ENCODE peak calls at places on chromosome 1, in five cellular contexts. One of them, this sample, is unnamed.

GRCh38 chr1:57489342-57490036 is 65.6 kb upstream of the DAB1 start:
- DNase-seq in K562: no peak
- DNase-seq in GM12878: no peak
- DNase-seq in A549: no peak
- DNase-seq in HepG2: no peak
- DNase-seq in this sample: peak

GRCh38 chr1:70086897-70087296 is 118.5 kb downstream of the LRRC40 start:
- DNase-seq in A549: no peak
- DNase-seq in HepG2: no peak
- DNase-seq in GM12878: no peak
- DNase-seq in K562: no peak
- DNase-seq in this sample: no peak

GRCh38 chr1:198377702-198378101 is 162.8 kb downstream of the ATP6V1G3 start:
- DNase-seq in K562: no peak
- DNase-seq in A549: no peak
- DNase-seq in HepG2: no peak
- DNase-seq in GM12878: no peak
- DNase-seq in this sample: no peak

GRCh38 chr1:70431317-70431716 is 20.2 kb downstream of the CTH start:
- DNase-seq in K562: no peak
- DNase-seq in GM12878: no peak
- DNase-seq in A549: no peak
- DNase-seq in HepG2: no peak
- DNase-seq in this sample: no peak

GRCh38 chr1:94247146-94248094 is 10.0 kb upstream of the ARHGAP29 start:
- DNase-seq in A549: peak
- DNase-seq in GM12878: no peak
- DNase-seq in K562: peak
- DNase-seq in HepG2: peak
- DNase-seq in this sample: peak

GRCh38 chr1:61978866-61979265 is 215.8 kb upstream of the L1TD1 start:
- DNase-seq in A549: no peak
- DNase-seq in K562: no peak
- DNase-seq in GM12878: no peak
- DNase-seq in HepG2: no peak
- DNase-seq in this sample: no peak

GRCh38 chr1:31811605-31812004 is 4.2 kb downstream of the SPOCD1 start:
- DNase-seq in GM12878: no peak
- DNase-seq in HepG2: peak
- DNase-seq in A549: peak
- DNase-seq in K562: peak
- DNase-seq in this sample: peak

GRCh38 chr1:232764458-232765231 is 40.6 kb upstream of the MAP10 start:
- DNase-seq in A549: no peak
- DNase-seq in K562: no peak
- DNase-seq in HepG2: no peak
- DNase-seq in GM12878: no peak
- DNase-seq in this sample: no peak

GRCh38 chr1:165562576-165562975 is 18.8 kb downstream of the LRRC52 start:
- DNase-seq in A549: no peak
- DNase-seq in K562: no peak
- DNase-seq in HepG2: no peak
- DNase-seq in GM12878: no peak
- DNase-seq in this sample: no peak

GRCh38 chr1:61287014-61287413 is 204.7 kb downstream of the NFIA start:
- DNase-seq in HepG2: peak
- DNase-seq in A549: no peak
- DNase-seq in GM12878: no peak
- DNase-seq in K562: no peak
- DNase-seq in this sample: peak

GRCh38 chr1:109392037-109392787 is 5.5 kb downstream of the SORT1 start:
- DNase-seq in GM12878: no peak
- DNase-seq in A549: no peak
- DNase-seq in K562: no peak
- DNase-seq in HepG2: no peak
- DNase-seq in this sample: no peak

GRCh38 chr1:23129846-23130245 is 38.8 kb downstream of the LUZP1 start:
- DNase-seq in K562: no peak
- DNase-seq in GM12878: no peak
- DNase-seq in HepG2: no peak
- DNase-seq in A549: no peak
- DNase-seq in this sample: no peak

GRCh38 chr1:168372307-168372706 is 91.6 kb downstream of the TBX19 start:
- DNase-seq in A549: no peak
- DNase-seq in GM12878: no peak
- DNase-seq in HepG2: no peak
- DNase-seq in K562: no peak
- DNase-seq in this sample: no peak

GRCh38 chr1:66575739-66576138 is 41.8 kb downstream of the SGIP1 start:
- DNase-seq in K562: no peak
- DNase-seq in GM12878: no peak
- DNase-seq in HepG2: peak
- DNase-seq in A549: no peak
- DNase-seq in this sample: peak

GRCh38 chr1:218211241-218211640 is 73.9 kb upstream of the RRP15 start:
- DNase-seq in HepG2: no peak
- DNase-seq in K562: no peak
- DNase-seq in A549: no peak
- DNase-seq in GM12878: no peak
- DNase-seq in this sample: peak

GRCh38 chr1:233879841-233880240 is 24.6 kb upstream of the SLC35F3 start:
- DNase-seq in HepG2: no peak
- DNase-seq in GM12878: no peak
- DNase-seq in A549: no peak
- DNase-seq in K562: no peak
- DNase-seq in this sample: no peak

GRCh38 chr1:58886611-58887010 is 102.8 kb upstream of the JUN start:
- DNase-seq in HepG2: no peak
- DNase-seq in A549: no peak
- DNase-seq in GM12878: no peak
- DNase-seq in K562: no peak
- DNase-seq in this sample: no peak

GRCh38 chr1:58104960-58105359 is 441.6 kb downstream of the OMA1 start:
- DNase-seq in K562: no peak
- DNase-seq in GM12878: peak
- DNase-seq in A549: no peak
- DNase-seq in HepG2: no peak
- DNase-seq in this sample: no peak

GRCh38 chr1:3518256-3518655 is 63.8 kb downstream of the ARHGEF16 start:
- DNase-seq in A549: no peak
- DNase-seq in GM12878: no peak
- DNase-seq in K562: peak
- DNase-seq in HepG2: no peak
- DNase-seq in this sample: no peak

GRCh38 chr1:207922554-207922953 is 11.6 kb upstream of the CD34 start:
- DNase-seq in HepG2: no peak
- DNase-seq in GM12878: no peak
- DNase-seq in K562: no peak
- DNase-seq in A549: no peak
- DNase-seq in this sample: no peak

GRCh38 chr1:205144751-205145150 is 23.0 kb upstream of the RBBP5 start:
- DNase-seq in K562: no peak
- DNase-seq in HepG2: peak
- DNase-seq in A549: no peak
- DNase-seq in GM12878: no peak
- DNase-seq in this sample: peak

GRCh38 chr1:109242387-109242786 is 7.0 kb upstream of the CELSR2 start:
- DNase-seq in A549: no peak
- DNase-seq in GM12878: no peak
- DNase-seq in K562: no peak
- DNase-seq in HepG2: no peak
- DNase-seq in this sample: no peak

GRCh38 chr1:85054664-85055063 is 6.4 kb upstream of the MCOLN3 start:
- DNase-seq in GM12878: no peak
- DNase-seq in A549: no peak
- DNase-seq in K562: no peak
- DNase-seq in HepG2: no peak
- DNase-seq in this sample: no peak

GRCh38 chr1:16091296-16091695 is 17.8 kb upstream of the FAM131C start:
- DNase-seq in K562: no peak
- DNase-seq in GM12878: no peak
- DNase-seq in HepG2: no peak
- DNase-seq in A549: no peak
- DNase-seq in this sample: no peak

GRCh38 chr1:172823534-172823933 is 164.6 kb downstream of the FASLG start:
- DNase-seq in GM12878: no peak
- DNase-seq in HepG2: no peak
- DNase-seq in A549: peak
- DNase-seq in K562: no peak
- DNase-seq in this sample: peak

GRCh38 chr1:52929019-52929418 is 1.9 kb downstream of the SCP2 start:
- DNase-seq in HepG2: no peak
- DNase-seq in GM12878: no peak
- DNase-seq in K562: no peak
- DNase-seq in A549: no peak
- DNase-seq in this sample: no peak

DNA sequence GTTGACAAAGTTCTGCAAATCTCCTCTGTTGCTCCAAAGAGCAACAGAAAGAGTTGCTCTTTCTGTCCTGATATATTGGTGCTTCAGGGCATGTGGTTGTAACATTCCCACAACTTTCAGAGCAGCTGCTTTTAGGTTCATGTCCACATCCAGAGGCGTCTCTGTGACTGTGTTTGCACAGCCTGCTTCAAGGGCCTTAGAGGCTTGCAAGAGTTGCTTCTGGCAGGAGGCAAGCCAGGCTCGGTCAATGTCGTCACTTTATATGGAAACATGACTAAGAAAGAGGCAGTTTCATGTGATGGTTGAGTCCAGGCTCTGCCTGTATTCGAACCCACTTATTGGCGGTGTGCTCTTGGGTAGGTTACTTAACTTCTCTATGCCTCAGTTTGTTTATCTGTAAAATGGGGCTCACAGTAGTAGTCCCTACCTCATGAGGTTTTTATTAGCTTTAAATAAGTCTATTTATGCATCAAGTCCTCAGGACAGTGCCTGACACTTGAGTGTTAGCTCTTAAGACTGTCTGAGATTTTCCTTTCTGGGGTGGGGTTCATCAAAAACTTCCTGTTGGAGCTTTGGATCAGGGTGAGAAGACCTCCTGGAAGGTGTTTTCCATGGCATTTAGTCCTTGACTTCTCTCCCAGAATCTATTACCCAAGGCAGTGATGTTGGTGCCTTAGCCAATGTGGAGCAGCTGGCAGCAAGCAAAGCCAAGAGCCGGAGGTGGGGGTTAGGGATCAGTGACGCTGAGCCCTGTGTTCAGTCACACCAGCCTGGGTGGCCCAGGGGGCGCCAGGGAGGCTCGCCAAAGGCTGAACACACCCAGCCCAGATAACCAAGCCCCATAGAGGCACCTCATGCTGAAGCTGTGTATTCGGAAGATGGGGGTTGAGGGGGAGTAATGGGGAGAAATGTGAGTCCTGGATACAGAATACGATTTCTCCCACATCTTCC is 18.9 kb downstream of the LHX4 start:
- DNase-seq in K562: peak
- DNase-seq in A549: no peak
- DNase-seq in HepG2: no peak
- DNase-seq in GM12878: no peak
- DNase-seq in this sample: no peak
- TF ChIP-seq BHLHE40 in K562: no peak
- TF ChIP-seq BHLHE40 in A549: no peak
- TF ChIP-seq BHLHE40 in HepG2: no peak
- TF ChIP-seq BHLHE40 in GM12878: no peak
- TF ChIP-seq BHLHE40 in this sample: no peak

DNA sequence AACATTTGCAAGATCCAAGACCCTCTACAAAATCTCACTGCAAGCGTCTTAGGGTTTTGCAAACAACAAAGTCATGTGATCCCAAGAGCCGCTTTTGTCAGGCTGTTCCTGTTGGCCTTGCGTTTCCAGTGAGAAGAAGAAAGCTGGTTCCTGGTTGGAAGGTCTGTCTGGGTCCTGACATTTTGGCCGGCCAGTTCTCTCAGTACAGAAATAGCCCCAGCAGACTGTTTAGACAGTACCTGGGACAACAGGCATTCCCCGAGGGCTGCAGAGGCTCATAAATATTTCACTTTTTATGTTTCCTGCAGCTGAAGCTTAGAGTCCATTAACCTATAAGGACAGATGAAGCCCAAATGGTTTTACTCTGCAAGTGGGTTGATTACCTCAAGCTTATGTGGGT is 8.6 kb downstream of the GPR137B start:
- DNase-seq in A549: no peak
- DNase-seq in K562: no peak
- DNase-seq in GM12878: no peak
- DNase-seq in HepG2: no peak
- DNase-seq in this sample: no peak
- H3K27ac ChIP-seq in A549: no peak
- H3K27ac ChIP-seq in K562: no peak
- H3K27ac ChIP-seq in GM12878: no peak
- H3K27ac ChIP-seq in HepG2: no peak
- H3K27ac ChIP-seq in this sample: no peak

GRCh38 chr1:25355841-25356395 is 17.8 kb downstream of the TMEM50A start:
- DNase-seq in A549: no peak
- DNase-seq in GM12878: no peak
- DNase-seq in K562: peak
- DNase-seq in HepG2: no peak
- DNase-seq in this sample: no peak
- TF ChIP-seq BHLHE40 in A549: no peak
- TF ChIP-seq BHLHE40 in GM12878: no peak
- TF ChIP-seq BHLHE40 in K562: no peak
- TF ChIP-seq BHLHE40 in HepG2: no peak
- TF ChIP-seq BHLHE40 in this sample: no peak

GRCh38 chr1:6392880-6393399 is 627 bp downstream of the ACOT7 start:
- DNase-seq in HepG2: no peak
- DNase-seq in K562: peak
- DNase-seq in GM12878: no peak
- DNase-seq in A549: no peak
- DNase-seq in this sample: no peak

GRCh38 chr1:6389971-6390370 is 3.6 kb downstream of the ACOT7 start:
- DNase-seq in GM12878: no peak
- DNase-seq in A549: no peak
- DNase-seq in K562: no peak
- DNase-seq in HepG2: no peak
- DNase-seq in this sample: no peak

GRCh38 chr1:6396998-6397397 is 3.4 kb upstream of the ACOT7 start:
- DNase-seq in A549: no peak
- DNase-seq in K562: no peak
- DNase-seq in GM12878: no peak
- DNase-seq in HepG2: no peak
- DNase-seq in this sample: no peak

GRCh38 chr1:6393400-6394187 is at the start of gene ACOT7:
- DNase-seq in GM12878: peak
- DNase-seq in A549: peak
- DNase-seq in HepG2: peak
- DNase-seq in K562: peak
- DNase-seq in this sample: peak

GRCh38 chr1:6392081-6392879 is 1.3 kb downstream of the ACOT7 start:
- DNase-seq in A549: no peak
- DNase-seq in GM12878: no peak
- DNase-seq in K562: no peak
- DNase-seq in HepG2: peak
- DNase-seq in this sample: no peak
- H3K27ac ChIP-seq in A549: peak
- H3K27ac ChIP-seq in GM12878: peak
- H3K27ac ChIP-seq in K562: peak
- H3K27ac ChIP-seq in HepG2: peak
- H3K27ac ChIP-seq in this sample: no peak

GRCh38 chr1:150066838-150067183 is 765 bp upstream of the VPS45 start:
- DNase-seq in HepG2: no peak
- DNase-seq in K562: peak
- DNase-seq in GM12878: peak
- DNase-seq in A549: no peak
- DNase-seq in this sample: no peak
- TF ChIP-seq BHLHE40 in HepG2: no peak
- TF ChIP-seq BHLHE40 in K562: no peak
- TF ChIP-seq BHLHE40 in GM12878: no peak
- TF ChIP-seq BHLHE40 in A549: no peak
- TF ChIP-seq BHLHE40 in this sample: no peak